ENCODE peak calls at places on chromosomes 5 and 9, in ten cellular contexts. H, D, C, F, A, L, R, T, U and M are unnamed samples.

GRCh38 chr5:120405923-120406322 is 58.2 kb upstream of the PRR16 start:
- DNase-seq in H (no peak), D (no peak), C (no peak), F (no peak), A (peak), L (no peak), R (no peak), T (no peak), U (no peak), M (no peak)

GRCh38 chr5:74503-75109 is 17.4 kb upstream of the PLEKHG4B start:
- DNase-seq in H (no peak), D (no peak), C (no peak), F (no peak), A (no peak), L (no peak), R (no peak), T (no peak), U (no peak), M (no peak)

GRCh38 chr9:124257070-124257864 is 482 bp upstream of the NEK6 start:
- DNase-seq in H (no peak), D (peak), C (no peak), F (no peak), A (no peak), L (no peak), R (peak), T (no peak), U (no peak), M (no peak)

GRCh38 chr5:138705567-138705966 is 47.7 kb upstream of the CTNNA1 start:
- DNase-seq in H (no peak), D (no peak), C (no peak), F (no peak), A (no peak), L (no peak), R (no peak), T (no peak), U (no peak), M (no peak)

GRCh38 chr9:91033802-91034201 is 232.2 kb downstream of the SYK start:
- DNase-seq in H (no peak), D (peak), C (peak), F (no peak), A (no peak), L (no peak), R (peak), T (no peak), U (no peak), M (no peak)

GRCh38 chr5:77210091-77211012 is at the start of gene PDE8B:
- DNase-seq in H (peak), D (no peak), C (peak), F (no peak), A (no peak), L (peak), R (peak), T (no peak), U (no peak), M (no peak)

GRCh38 chr5:643351-643801 is 31.2 kb downstream of the CEP72 start:
- DNase-seq in H (no peak), D (no peak), C (no peak), F (no peak), A (no peak), L (peak), R (peak), T (no peak), U (no peak), M (no peak)

GRCh38 chr9:15531380-15531779 is 20.6 kb upstream of the PSIP1 start:
- DNase-seq in H (no peak), D (peak), C (no peak), F (no peak), A (no peak), L (no peak), R (no peak), T (no peak), U (no peak), M (no peak)

GRCh38 chr5:116484645-116485044 is 90.0 kb downstream of the SEMA6A start:
- DNase-seq in H (no peak), D (no peak), C (no peak), F (no peak), A (no peak), L (no peak), R (no peak), T (no peak), U (no peak), M (no peak)

GRCh38 chr9:109440117-109440515 is 58.0 kb downstream of the PTPN3 start:
- DNase-seq in H (no peak), D (no peak), C (no peak), F (no peak), A (no peak), L (no peak), R (no peak), T (no peak), U (no peak), M (no peak)

GRCh38 chr9:111815200-111816070 is 20.7 kb upstream of the SHOC1 start:
- DNase-seq in H (no peak), D (no peak), C (no peak), F (no peak), A (peak), L (no peak), R (no peak), T (no peak), U (no peak), M (no peak)

GRCh38 chr5:10719965-10720364 is 41.1 kb downstream of the DAP start:
- DNase-seq in H (no peak), D (no peak), C (no peak), F (peak), A (no peak), L (no peak), R (no peak), T (no peak), U (peak), M (no peak)

GRCh38 chr5:10518352-10518751 is 45.5 kb upstream of the ANKRD33B start:
- DNase-seq in H (no peak), D (no peak), C (no peak), F (peak), A (no peak), L (no peak), R (no peak), T (no peak), U (no peak), M (peak)

GRCh38 chr5:168128556-168128955 is 162.9 kb upstream of the WWC1 start:
- DNase-seq in H (peak), D (no peak), C (no peak), F (no peak), A (no peak), L (no peak), R (no peak), T (no peak), U (no peak), M (no peak)

GRCh38 chr9:34185778-34186551 is 7.1 kb downstream of the UBAP1 start:
- DNase-seq in H (no peak), D (peak), C (no peak), F (peak), A (peak), L (peak), R (no peak), T (no peak), U (peak), M (peak)